ENCODE peak calls at places on chromosomes 1 and 21, in four cellular contexts. R, V, K and G are unnamed samples.

GRCh38 chr1:18805116-18805515 is 54.3 kb downstream of the TAS1R2 start:
- DNase-seq in V (no peak), K (no peak), R (no peak), G (no peak)

GRCh38 chr21:33208534-33208933 is 21.2 kb upstream of the IFNAR2 start:
- DNase-seq in K (no peak), V (no peak), R (no peak), G (no peak)

GRCh38 chr1:235984041-235984820 is 80.7 kb downstream of the NID1 start:
- DNase-seq in V (peak), R (no peak), K (peak), G (peak)

GRCh38 chr21:33688343-33688742 is 46.0 kb downstream of the ITSN1 start:
- DNase-seq in V (no peak), R (no peak), K (no peak), G (peak)

GRCh38 chr1:88063605-88064004 is 620.5 kb upstream of the PKN2 start:
- DNase-seq in K (peak), R (no peak), V (no peak), G (no peak)

GRCh38 chr1:109730666-109731065 is 10.2 kb downstream of the GSTM3 start:
- DNase-seq in R (no peak), K (no peak), V (peak), G (no peak)

GRCh38 chr1:65846911-65847310 is 54.2 kb downstream of the PDE4B start:
- DNase-seq in R (no peak), V (no peak), K (no peak), G (peak)

GRCh38 chr1:193234523-193234922 is 48.1 kb upstream of the B3GALT2 start:
- DNase-seq in V (no peak), R (no peak), K (no peak), G (no peak)

GRCh38 chr1:53362851-53363642 is 35.2 kb upstream of the LRP8 start:
- DNase-seq in K (no peak), V (no peak), R (no peak), G (no peak)

GRCh38 chr1:11180342-11180744 is 8.8 kb upstream of the ANGPTL7 start:
- DNase-seq in R (no peak), V (peak), K (peak), G (peak)

GRCh38 chr1:67607699-67608098 is 77.3 kb upstream of the GADD45A start:
- DNase-seq in V (no peak), R (no peak), K (no peak), G (no peak)

GRCh38 chr1:107782192-107782845 is 182.7 kb downstream of the VAV3 start:
- DNase-seq in R (peak), K (peak), V (peak), G (peak)

GRCh38 chr1:6799499-6799898 is 14.2 kb downstream of the CAMTA1 start:
- DNase-seq in K (no peak), V (no peak), R (no peak), G (no peak)

GRCh38 chr1:21773585-21773984 is 9.4 kb downstream of the USP48 start:
- DNase-seq in K (no peak), R (no peak), V (no peak), G (no peak)

GRCh38 chr1:16017461-16018303 is at the start of gene HSPB7:
- DNase-seq in R (peak), K (peak), V (peak), G (peak)

GRCh38 chr1:222372221-222372620 is 175.7 kb downstream of the HHIPL2 start:
- DNase-seq in K (no peak), R (no peak), V (no peak), G (no peak)

GRCh38 chr1:40362699-40363098 is 10.8 kb upstream of the SMAP2 start:
- DNase-seq in R (no peak), K (peak), V (no peak), G (peak)

GRCh38 chr1:17168480-17168878 is 36.4 kb upstream of the PADI1 start:
- DNase-seq in V (peak), R (no peak), K (peak), G (peak)

GRCh38 chr1:99558539-99558938 is 87.4 kb upstream of the PALMD start:
- DNase-seq in K (no peak), R (no peak), V (no peak), G (no peak)

GRCh38 chr1:163467291-163467690 is 145.5 kb downstream of the NUF2 start:
- DNase-seq in R (no peak), K (no peak), V (no peak), G (no peak)

GRCh38 chr1:62946516-62946915 is 162.6 kb downstream of the ATG4C start:
- DNase-seq in V (no peak), K (no peak), R (no peak), G (no peak)

GRCh38 chr1:227718932-227719331 is 16.2 kb downstream of the JMJD4 start:
- DNase-seq in R (no peak), V (no peak), K (no peak), G (no peak)

GRCh38 chr1:67583462-67583950 is 101.5 kb upstream of the GADD45A start:
- DNase-seq in V (no peak), K (peak), R (no peak), G (no peak)

GRCh38 chr1:191757003-191757402 is 401.3 kb upstream of the RGS18 start:
- DNase-seq in R (no peak), K (peak), V (no peak), G (no peak)

GRCh38 chr1:203390298-203390697 is 39.4 kb upstream of the FMOD start:
- DNase-seq in V (no peak), K (no peak), R (no peak), G (no peak)

GRCh38 chr1:206658264-206658980 is 23.1 kb downstream of the DYRK3 start:
- DNase-seq in K (no peak), V (peak), R (no peak), G (no peak)

GRCh38 chr1:60527567-60527966 is 454.0 kb upstream of the C1orf87 start:
- DNase-seq in K (no peak), R (no peak), V (no peak), G (no peak)

GRCh38 chr21:46459356-46460112 is 843 bp downstream of the DIP2A start:
- DNase-seq in V (peak), K (no peak), R (peak), G (no peak)

GRCh38 chr1:15847893-15848142 is 311 bp downstream of the SPEN start:
- DNase-seq in R (no peak), V (no peak), K (no peak), G (no peak)

GRCh38 chr1:119888476-119888875 is 7.8 kb downstream of the ADAM30 start:
- DNase-seq in K (no peak), V (no peak), R (no peak), G (no peak)

GRCh38 chr1:184536246-184536985 is 149.6 kb downstream of the C1orf21 start:
- DNase-seq in R (no peak), V (no peak), K (no peak), G (no peak)

GRCh38 chr1:100642826-100643225 is 76.7 kb upstream of the VCAM1 start:
- DNase-seq in V (no peak), K (no peak), R (no peak), G (no peak)

GRCh38 chr21:29145837-29146453 is 15.5 kb downstream of the MAP3K7CL start:
- DNase-seq in V (no peak), K (no peak), R (no peak), G (no peak)

GRCh38 chr1:209900734-209901133 is 37.3 kb upstream of the SYT14 start:
- DNase-seq in K (peak), R (no peak), V (peak), G (no peak)

GRCh38 chr1:201696217-201696761 is 132.7 kb upstream of the IPO9 start:
- DNase-seq in R (peak), V (peak), K (peak), G (peak)